ENCODE peak calls at places on chromosomes 13 and 19, in eight cellular contexts. R is AG09319; N is endothelial cell; E is T-helper 9 cell; K is stimulated activated CD4-positive, alpha-beta T cell treated with anti-CD3 and anti-CD28 coated beads, TNF-alpha, amount 100 ng/mL, for 1 hour; T is fibroblast of the conjunctiva; D is heart left ventricle; P is NCI-H226. W is an unnamed sample.

GRCh38 chr13:19959831-19960672 is 1.5 kb downstream of the ZMYM2 start:
- DNase-seq in P (peak), T (peak), E (peak), K (peak), R (peak), N (peak), D (peak), W (peak)

GRCh38 chr19:41431426-41432386 is 4.5 kb upstream of the B3GNT8 start:
- DNase-seq in T (peak), P (no peak), K (no peak), D (peak), E (no peak), R (no peak), N (no peak), W (no peak)

GRCh38 chr13:23600100-23600499 is 29.9 kb downstream of the TNFRSF19 start:
- DNase-seq in E (no peak), T (no peak), K (no peak), P (no peak), R (no peak), N (no peak), D (no peak), W (no peak)

GRCh38 chr19:29371766-29372415 is 153.9 kb upstream of the VSTM2B start:
- DNase-seq in T (no peak), P (no peak), N (no peak), R (no peak), D (no peak), E (no peak), K (no peak), W (no peak)

GRCh38 chr13:25733061-25733491 is 318.7 kb downstream of the SHISA2 start:
- DNase-seq in K (no peak), T (no peak), E (no peak), D (no peak), R (no peak), P (peak), N (no peak), W (no peak)

GRCh38 chr19:40687525-40688016 is 2.9 kb downstream of the NUMBL start:
- DNase-seq in K (no peak), T (peak), R (peak), E (no peak), N (no peak), D (peak), P (no peak), W (no peak)

GRCh38 chr19:38206006-38206745 is 17.8 kb downstream of the DPF1 start:
- DNase-seq in R (no peak), P (no peak), N (no peak), E (no peak), D (no peak), T (no peak), K (no peak), W (no peak)

GRCh38 chr13:39527961-39528720 is 74.9 kb downstream of the LHFPL6 start:
- DNase-seq in E (no peak), R (peak), P (peak), D (no peak), K (no peak), N (no peak), T (peak), W (no peak)

GRCh38 chr19:35156673-35157014 is 2.1 kb downstream of the FXYD5 start:
- DNase-seq in E (no peak), P (no peak), R (no peak), D (no peak), N (no peak), K (no peak), T (no peak), W (no peak)

GRCh38 chr19:41447732-41448332 is 4.9 kb downstream of the ERICH4 start:
- DNase-seq in N (no peak), R (no peak), K (no peak), P (no peak), E (no peak), T (no peak), D (no peak), W (no peak)